ENCODE peak calls at places on chromosomes 7 and 10, in nine cellular contexts. G is psoas muscle; S is K562; T is mammary epithelial cell; R is stimulated activated CD8-positive, alpha-beta memory T cell treated with anti-CD3 and anti-CD28 coated beads, Interleukin-15, amount 100 ng/mL, for 24 hours; O is fibroblast of the conjunctiva; U is SW480; J is OCI-M1; V is HS-5. N is an unnamed sample.

GRCh38 chr7:37391791-37392672 is 56.6 kb downstream of the ELMO1 start:
- DNase-seq in G (no peak), S (no peak), V (no peak), U (no peak), J (peak), R (no peak), O (no peak), T (no peak), N (no peak)

GRCh38 chr10:36602374-36602773 is 523.0 kb upstream of the ANKRD30A start:
- DNase-seq in R (no peak), G (no peak), T (peak), U (no peak), J (no peak), O (peak), S (no peak), V (no peak), N (peak)

GRCh38 chr7:33423646-33424020 is 294.3 kb downstream of the BBS9 start:
- DNase-seq in J (peak), U (no peak), V (no peak), R (no peak), T (no peak), O (no peak), G (no peak), S (peak), N (peak)

GRCh38 chr7:132577206-132578049 is 1.2 kb upstream of the PLXNA4 start:
- DNase-seq in J (no peak), O (peak), S (no peak), R (no peak), U (peak), V (no peak), G (peak), T (peak), N (peak)

GRCh38 chr7:141381794-141382453 is 169.3 kb upstream of the AGK start:
- DNase-seq in T (no peak), R (no peak), U (no peak), J (no peak), G (no peak), V (no peak), S (no peak), O (no peak), N (peak)

GRCh38 chr7:32154797-32155196 is 84.6 kb upstream of the PDE1C start:
- DNase-seq in R (no peak), V (no peak), U (no peak), S (no peak), T (no peak), O (no peak), G (peak), J (no peak), N (peak)

GRCh38 chr7:157404845-157405481 is 68.2 kb downstream of the DNAJB6 start:
- DNase-seq in R (no peak), S (peak), T (peak), U (peak), O (peak), J (peak), V (peak), G (no peak), N (peak)

GRCh38 chr7:144011458-144012230 is 11.5 kb downstream of the OR6B1 start:
- DNase-seq in T (peak), G (no peak), U (no peak), V (no peak), J (peak), O (no peak), R (no peak), S (no peak), N (no peak)

GRCh38 chr10:108424656-108425055 is 1260.2 kb upstream of the SORCS1 start:
- DNase-seq in T (peak), G (no peak), J (no peak), R (no peak), V (peak), O (peak), S (no peak), U (no peak), N (no peak)

GRCh38 chr7:135899458-135899857 is 77.7 kb downstream of the MTPN start:
- DNase-seq in O (no peak), S (no peak), V (no peak), R (no peak), G (no peak), U (no peak), J (no peak), T (no peak), N (no peak)

GRCh38 chr10:124292911-124293640 is 125.6 kb downstream of the OAT start:
- DNase-seq in U (no peak), O (no peak), V (no peak), J (no peak), G (no peak), T (no peak), R (no peak), S (no peak), N (peak)